ENCODE peak calls at places on chromosomes 5 and 9, in nine cellular contexts. O, U, I, Y, Z, V, B, Q and E are unnamed samples.

GRCh38 chr9:106334081-106334480 is 528.9 kb upstream of the ZNF462 start:
- DNase-seq in Y (no peak), V (no peak), Q (no peak), I (no peak), B (no peak), O (no peak), Z (no peak), U (no peak), E (no peak)

GRCh38 chr9:35938474-35939145 is 19.3 kb downstream of the OR2S2 start:
- DNase-seq in U (no peak), Z (no peak), Q (no peak), Y (no peak), V (no peak), B (no peak), O (no peak), I (no peak), E (no peak)

GRCh38 chr9:112790231-112790774 is 39.7 kb downstream of the SNX30 start:
- DNase-seq in U (no peak), Z (no peak), O (no peak), V (no peak), I (no peak), Q (no peak), Y (no peak), B (no peak), E (no peak)

GRCh38 chr5:89045216-89045615 is 162.2 kb upstream of the MEF2C start:
- DNase-seq in Q (no peak), Z (no peak), O (no peak), I (no peak), U (no peak), V (no peak), B (no peak), Y (no peak), E (no peak)

GRCh38 chr5:133520062-133520461 is 92.3 kb downstream of the FSTL4 start:
- DNase-seq in U (no peak), Q (no peak), V (no peak), B (no peak), Z (no peak), I (no peak), O (no peak), Y (no peak), E (no peak)

GRCh38 chr9:83466877-83467276 is 71.3 kb downstream of the FRMD3 start:
- DNase-seq in Y (no peak), Q (no peak), B (no peak), O (no peak), Z (no peak), I (no peak), U (no peak), V (no peak), E (no peak)

GRCh38 chr9:74729129-74729710 is 158.5 kb downstream of the TRPM6 start:
- DNase-seq in V (no peak), Z (no peak), Y (no peak), O (no peak), Q (no peak), U (no peak), B (no peak), I (no peak), E (no peak)

GRCh38 chr9:1510712-1511111 is 460.6 kb downstream of the DMRT2 start:
- DNase-seq in B (no peak), Y (no peak), Z (no peak), Q (no peak), V (no peak), I (no peak), U (no peak), O (no peak), E (no peak)

GRCh38 chr5:96717874-96718273 is 55.7 kb downstream of the CAST start:
- DNase-seq in Z (no peak), U (peak; percentile 10), I (no peak), B (no peak), Q (no peak), O (no peak), V (no peak), Y (no peak), E (no peak)

GRCh38 chr9:93057024-93057702 is 1.3 kb upstream of the SUSD3 start:
- DNase-seq in B (no peak), I (no peak), Q (no peak), Y (no peak), O (no peak), U (no peak), V (no peak), Z (no peak), E (no peak)

GRCh38 chr9:113772121-113772885 is 103.8 kb upstream of the ZNF618 start:
- DNase-seq in Y (no peak), Z (no peak), B (no peak), V (no peak), I (no peak), U (no peak), Q (no peak), O (no peak), E (no peak)

GRCh38 chr5:98110270-98110669 is 663.2 kb upstream of the RGMB start:
- DNase-seq in O (no peak), Y (no peak), I (no peak), Q (no peak), V (no peak), U (no peak), B (no peak), Z (no peak), E (no peak)

GRCh38 chr9:129879991-129880653 is 44.9 kb downstream of the USP20 start:
- DNase-seq in I (no peak), B (no peak), U (no peak), O (no peak), Y (no peak), Q (no peak), V (no peak), Z (no peak), E (no peak)

GRCh38 chr5:124920909-124921666 is 174.6 kb upstream of the ZNF608 start:
- DNase-seq in O (no peak), V (no peak), Z (no peak), U (no peak), B (no peak), Y (peak; percentile 4), I (no peak), Q (no peak), E (no peak)

GRCh38 chr9:22043928-22044327 is 34.8 kb upstream of the CDKN2B start:
- DNase-seq in Z (no peak), O (no peak), V (no peak), I (no peak), Y (no peak), B (no peak), U (no peak), Q (no peak), E (no peak)

GRCh38 chr5:131229623-131230022 is 34.2 kb upstream of the CDC42SE2 start:
- DNase-seq in Q (no peak), Z (no peak), O (no peak), B (no peak), V (no peak), U (no peak), I (no peak), Y (no peak), E (no peak)

GRCh38 chr5:123344819-123345426 is 78.3 kb downstream of the CEP120 start:
- DNase-seq in I (no peak), V (peak; percentile 7), Q (no peak), O (no peak), Y (peak; percentile 45), B (peak; percentile 8), U (peak; percentile 19), Z (no peak), E (no peak)

GRCh38 chr5:7391215-7391614 is 4.7 kb upstream of the ADCY2 start:
- DNase-seq in B (no peak), I (no peak), Q (no peak), Z (no peak), V (no peak), O (no peak), U (no peak), Y (peak; percentile 26), E (no peak)

GRCh38 chr9:124290053-124290581 is 32.4 kb downstream of the NEK6 start:
- DNase-seq in I (no peak), Q (no peak), O (no peak), Z (no peak), Y (no peak), B (no peak), V (no peak), U (peak; percentile 52), E (no peak)

GRCh38 chr5:88694087-88694703 is 188.8 kb downstream of the MEF2C start:
- DNase-seq in V (no peak), Y (no peak), O (no peak), I (no peak), Z (no peak), U (no peak), B (no peak), Q (no peak), E (no peak)

GRCh38 chr9:477146-477545 is 262.5 kb downstream of the DOCK8 start:
- DNase-seq in Q (no peak), Z (no peak), U (no peak), O (no peak), Y (no peak), V (no peak), B (no peak), I (no peak), E (no peak)

GRCh38 chr5:1115123-1115815 is 3.4 kb upstream of the SLC12A7 start:
- DNase-seq in I (no peak), U (no peak), Q (no peak), V (no peak), Y (no peak), B (no peak), Z (no peak), O (no peak), E (no peak)

GRCh38 chr5:76591366-76591765 is 31.8 kb downstream of the F2RL2 start:
- DNase-seq in V (no peak), U (no peak), B (no peak), I (no peak), Z (no peak), O (no peak), Y (no peak), Q (no peak), E (no peak)

GRCh38 chr5:142499591-142500384 is 175.0 kb upstream of the SPRY4 start:
- DNase-seq in Q (no peak), Y (peak; percentile 14), U (peak; percentile 87), Z (no peak), V (no peak), O (no peak), I (no peak), B (no peak), E (no peak)

GRCh38 chr5:74394924-74395880 is 245.3 kb downstream of the ENC1 start:
- DNase-seq in Z (no peak), V (no peak), U (peak; percentile 49), Y (no peak), I (no peak), O (no peak), B (peak; percentile 25), Q (no peak), E (no peak)